ENCODE peak calls at places on chromosomes 3 and 15, in seven cellular contexts. R is Daoy; B is left cardiac atrium; X is cardiac fibroblast; J is progenitor cell of endocrine pancreas; V is dermis microvascular lymphatic vessel endothelial cell; M is activated CD8-positive, alpha-beta memory T cell treated with anti-CD3 and anti-CD28 coated beads, Interleukin-2, amount 50 U/mL, for 4 hours. U is an unnamed sample.

GRCh38 chr15:88428805-88429605 is 38.2 kb downstream of the MRPL46 start:
- DNase-seq in R (no peak), B (no peak), X (no peak), J (no peak), V (no peak), M (no peak), U (no peak)

GRCh38 chr15:94236638-94237037 is 5.3 kb downstream of the MCTP2 start:
- DNase-seq in R (peak), B (no peak), X (no peak), J (no peak), V (no peak), M (no peak), U (no peak)

GRCh38 chr15:57962887-57963286 is 102.6 kb downstream of the ALDH1A2 start:
- DNase-seq in R (no peak), B (no peak), X (no peak), J (no peak), V (no peak), M (no peak), U (no peak)

GRCh38 chr15:98668566-98669308 is 20.4 kb downstream of the IGF1R start:
- DNase-seq in R (peak), B (no peak), X (peak), J (no peak), V (no peak), M (no peak), U (no peak)

GRCh38 chr15:33086500-33087141 is 107.9 kb downstream of the FMN1 start:
- DNase-seq in R (peak), B (no peak), X (peak), J (no peak), V (peak), M (no peak), U (no peak)

GRCh38 chr3:141218204-141218603 is 13.4 kb upstream of the PXYLP1 start:
- DNase-seq in R (no peak), B (no peak), X (no peak), J (no peak), V (no peak), M (no peak), U (no peak)

GRCh38 chr3:51282931-51283330 is 102.2 kb upstream of the MANF start:
- DNase-seq in R (peak), B (no peak), X (peak), J (no peak), V (no peak), M (no peak), U (no peak)

GRCh38 chr3:127671523-127672428 is 976 bp upstream of the ABTB1 start:
- DNase-seq in R (no peak), B (no peak), X (no peak), J (no peak), V (no peak), M (peak), U (peak)

GRCh38 chr3:142064454-142064853 is 84.9 kb downstream of the TFDP2 start:
- DNase-seq in R (no peak), B (no peak), X (no peak), J (no peak), V (no peak), M (no peak), U (no peak)

GRCh38 chr3:86537171-86537570 is 453.8 kb downstream of the VGLL3 start:
- DNase-seq in R (no peak), B (no peak), X (no peak), J (no peak), V (no peak), M (no peak), U (no peak)

GRCh38 chr15:62087671-62088360 is 21.0 kb downstream of the C2CD4A start:
- DNase-seq in R (no peak), B (no peak), X (peak), J (no peak), V (peak), M (no peak), U (no peak)